ENCODE peak calls at places on chromosome 6, in six cellular contexts. W is H1, R is A549, V is endothelial cell of umbilical vein, T is K562, Y is WTC11. O is an unnamed sample.
A peak's percentile ranks its signal among the peaks of the same experiment; 100 is the strongest.

GRCh38 chr6:80142586-80142985 is 36.1 kb downstream of the BCKDHB start:
- DNase-seq in R (no peak), Y (no peak), V (no peak), W (no peak), T (no peak), O (no peak)

GRCh38 chr6:2738373-2738979 is 12.2 kb downstream of the MYLK4 start:
- DNase-seq in T (peak; percentile 64), Y (peak; percentile 66), W (peak; percentile 64), V (peak; percentile 72), R (peak; percentile 53), O (peak; percentile 47)

GRCh38 chr6:169073311-169073710 is 180.3 kb downstream of the THBS2 start:
- DNase-seq in Y (no peak), V (no peak), W (no peak), R (no peak), T (no peak), O (no peak)

GRCh38 chr6:68635706-68636513 is 828 bp downstream of the ADGRB3 start:
- DNase-seq in Y (peak; percentile 22), R (no peak), W (peak; percentile 53), T (peak; percentile 25), V (peak; percentile 2), O (no peak)

GRCh38 chr6:34970962-34971361 is 81.9 kb downstream of the ANKS1A start:
- DNase-seq in V (no peak), T (no peak), Y (no peak), W (no peak), R (no peak), O (no peak)

GRCh38 chr6:139230421-139230840 is 61.4 kb downstream of the TXLNB start:
- DNase-seq in T (no peak), R (peak; percentile 10), W (no peak), V (no peak), Y (no peak), O (no peak)

GRCh38 chr6:44342052-44342451 is 398 bp upstream of the SPATS1 start:
- DNase-seq in W (no peak), T (no peak), V (no peak), Y (no peak), R (no peak), O (no peak)

GRCh38 chr6:80543598-80544181 is 437.2 kb downstream of the BCKDHB start:
- DNase-seq in W (no peak), T (no peak), Y (peak; percentile 13), R (no peak), V (no peak), O (no peak)

GRCh38 chr6:108497883-108498282 is 62.8 kb upstream of the FOXO3 start:
- DNase-seq in W (peak; percentile 58), R (peak; percentile 45), T (no peak), V (peak; percentile 59), Y (peak; percentile 58), O (peak; percentile 45)

GRCh38 chr6:819122-819521 is 126.2 kb upstream of the EXOC2 start:
- DNase-seq in Y (no peak), W (no peak), R (no peak), V (no peak), T (no peak), O (peak; percentile 12)

GRCh38 chr6:153031335-153031955 is 28.9 kb upstream of the MTRF1L start:
- DNase-seq in T (no peak), V (peak; percentile 7), R (peak; percentile 55), Y (no peak), W (no peak), O (no peak)

GRCh38 chr6:22774129-22774528 is 204.8 kb downstream of the HDGFL1 start:
- DNase-seq in R (no peak), T (no peak), V (no peak), W (no peak), Y (no peak), O (no peak)

GRCh38 chr6:35048631-35049083 is 92.5 kb downstream of the TCP11 start:
- DNase-seq in Y (peak; percentile 42), T (no peak), W (no peak), R (no peak), V (no peak), O (no peak)

GRCh38 chr6:4986999-4987398 is 16.8 kb downstream of the RPP40 start:
- DNase-seq in T (no peak), W (no peak), V (no peak), Y (no peak), R (no peak), O (no peak)

GRCh38 chr6:105740946-105741605 is 338.2 kb upstream of the PREP start:
- DNase-seq in V (no peak), T (no peak), Y (no peak), R (no peak), W (no peak), O (no peak)

GRCh38 chr6:100881707-100882040 is 545 bp upstream of the ASCC3 start:
- DNase-seq in W (no peak), R (no peak), V (no peak), Y (no peak), T (no peak), O (no peak)

GRCh38 chr6:20789162-20789561 is 254.9 kb downstream of the CDKAL1 start:
- DNase-seq in R (peak; percentile 22), V (peak; percentile 18), T (no peak), Y (no peak), W (no peak), O (no peak)

GRCh38 chr6:141203902-141204575 is 928.7 kb upstream of the GJE1 start:
- DNase-seq in Y (no peak), R (no peak), V (no peak), W (no peak), T (no peak), O (no peak)

GRCh38 chr6:139508023-139508422 is 133.6 kb upstream of the CITED2 start:
- DNase-seq in V (no peak), T (no peak), Y (no peak), R (no peak), W (no peak), O (peak; percentile 23)

GRCh38 chr6:105794263-105794662 is 291.9 kb upstream of the PRDM1 start:
- DNase-seq in V (no peak), R (peak; percentile 66), Y (peak; percentile 22), T (no peak), W (peak; percentile 49), O (peak; percentile 35)

GRCh38 chr6:126182650-126183311 is 157.1 kb upstream of the CENPW start:
- DNase-seq in V (no peak), R (peak; percentile 30), Y (no peak), T (no peak), W (no peak), O (peak; percentile 83)

GRCh38 chr6:96631248-96631647 is 68.3 kb downstream of the FHL5 start:
- DNase-seq in Y (no peak), R (no peak), V (no peak), T (no peak), W (no peak), O (no peak)

GRCh38 chr6:20534906-20535305 is 649 bp downstream of the CDKAL1 start:
- DNase-seq in R (no peak), W (peak; percentile 33), T (no peak), V (no peak), Y (no peak), O (no peak)

GRCh38 chr6:40710626-40711354 is 123.6 kb upstream of the LRFN2 start:
- DNase-seq in Y (no peak), W (no peak), R (no peak), V (no peak), T (no peak), O (no peak)

GRCh38 chr6:27237089-27237723 is 10.3 kb upstream of the PRSS16 start:
- DNase-seq in R (peak; percentile 78), W (peak; percentile 87), T (peak; percentile 73), Y (peak; percentile 80), V (peak; percentile 30), O (peak; percentile 27)

GRCh38 chr6:24273471-24273870 is 84.4 kb downstream of the DCDC2 start:
- DNase-seq in Y (no peak), V (no peak), R (no peak), W (no peak), T (no peak), O (no peak)

GRCh38 chr6:47663462-47664216 is 34.7 kb upstream of the ADGRF4 start:
- DNase-seq in W (peak; percentile 59), Y (peak; percentile 28), V (no peak), R (no peak), T (no peak), O (no peak)

GRCh38 chr6:45185403-45186251 is 142.5 kb upstream of the RUNX2 start:
- DNase-seq in Y (no peak), T (peak; percentile 10), R (no peak), V (no peak), W (no peak), O (no peak)

GRCh38 chr6:31734703-31735500 is 1.4 kb downstream of the CLIC1 start:
- DNase-seq in W (peak; percentile 74), Y (no peak), V (peak; percentile 71), R (peak; percentile 59), T (peak; percentile 86), O (peak; percentile 65)

GRCh38 chr6:147933201-147933600 is 409.4 kb upstream of the SASH1 start:
- DNase-seq in W (no peak), T (no peak), R (no peak), V (no peak), Y (no peak), O (no peak)

GRCh38 chr6:147941143-147941542 is 401.5 kb upstream of the SASH1 start:
- DNase-seq in T (no peak), Y (peak; percentile 14), V (no peak), W (no peak), R (no peak), O (no peak)

GRCh38 chr6:147930743-147931142 is 411.9 kb upstream of the SASH1 start:
- DNase-seq in V (no peak), R (no peak), Y (no peak), W (no peak), T (no peak), O (no peak)

GRCh38 chr6:147936703-147937102 is 405.9 kb upstream of the SASH1 start:
- DNase-seq in R (no peak), V (no peak), T (no peak), Y (no peak), W (no peak), O (no peak)

GRCh38 chr6:147935656-147936055 is 407.0 kb upstream of the SASH1 start:
- DNase-seq in T (no peak), V (no peak), Y (no peak), R (no peak), W (no peak), O (no peak)
- TF ChIP-seq JUN in T (no peak), V (no peak), Y (no peak), R (no peak), W (no peak), O (no peak)

DNA sequence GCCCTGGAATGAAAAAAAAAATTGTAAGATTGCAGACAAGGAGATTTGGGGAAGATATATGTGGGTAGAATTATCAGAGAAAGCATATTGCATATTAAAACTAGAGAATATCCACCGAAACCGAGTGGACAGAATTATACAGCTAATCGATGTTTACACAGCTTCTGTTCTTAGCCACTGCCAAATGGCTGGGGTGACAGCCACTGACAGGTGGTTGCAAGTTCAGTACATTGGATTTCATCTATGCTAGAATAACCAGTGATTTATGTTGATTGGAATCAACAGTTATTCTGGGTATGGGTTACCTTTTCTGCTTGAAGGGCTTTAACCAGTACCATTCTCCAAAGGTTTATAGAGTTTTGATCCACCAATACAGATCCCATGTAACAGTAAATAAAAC is 48.4 kb upstream of the THEMIS start:
- DNase-seq in V (no peak), T (no peak), W (no peak), Y (no peak), R (no peak), O (no peak)
- TF ChIP-seq JUN in V (no peak), T (no peak), W (no peak), Y (no peak), R (no peak), O (no peak)

GRCh38 chr6:56851541-56852248 is 103.2 kb upstream of the BEND6 start:
- DNase-seq in Y (peak; percentile 19), W (peak; percentile 69), V (peak; percentile 95), T (no peak), R (peak; percentile 65), O (peak; percentile 72)
- TF ChIP-seq JUN in Y (no peak), W (no peak), V (peak; percentile 40), T (no peak), R (no peak), O (no peak)

GRCh38 chr6:38797391-38797790 is 82.3 kb downstream of the DNAH8 start:
- DNase-seq in W (no peak), Y (no peak), R (no peak), V (peak; percentile 58), T (no peak), O (no peak)
- TF ChIP-seq JUN in W (no peak), Y (no peak), R (no peak), V (no peak), T (no peak), O (no peak)